ENCODE peak calls at places on chromosome 12, in nine cellular contexts. T is ELF-1; U is heart right ventricle; S is left cardiac atrium; F is NT2/D1; Y is Calu3; D is mucosa of descending colon; P is activated naive CD8-positive, alpha-beta T cell treated with anti-CD3 and anti-CD28 coated beads, Interleukin-2, amount 50 U/mL, for 24 hours; X is NB4. O is an unnamed sample.

GRCh38 chr12:108814462-108815211 is 42.7 kb downstream of the SSH1 start:
- DNase-seq in T (no peak), U (no peak), S (no peak), F (no peak), Y (no peak), D (no peak), P (no peak), X (no peak), O (no peak)

GRCh38 chr12:126719886-126720666 is 1546.9 kb upstream of the TMEM132C start:
- DNase-seq in T (no peak), U (no peak), S (no peak), F (no peak), Y (no peak), D (no peak), P (no peak), X (no peak), O (no peak)

GRCh38 chr12:90833228-90833627 is 121.7 kb downstream of the CCER1 start:
- DNase-seq in T (no peak), U (no peak), S (no peak), F (no peak), Y (no peak), D (no peak), P (no peak), X (no peak), O (no peak)

GRCh38 chr12:104671407-104672095 is 214.8 kb downstream of the CHST11 start:
- DNase-seq in T (no peak), U (peak; percentile 84), S (peak; percentile 89), F (no peak), Y (peak; percentile 99), D (peak; percentile 63), P (peak; percentile 84), X (peak; percentile 99), O (peak; percentile 74)

GRCh38 chr12:29414368-29414767 is 33.4 kb upstream of the ERGIC2 start:
- DNase-seq in T (no peak), U (no peak), S (no peak), F (no peak), Y (no peak), D (no peak), P (no peak), X (no peak), O (no peak)

GRCh38 chr12:47990351-47991105 is 13.7 kb downstream of the COL2A1 start:
- DNase-seq in T (no peak), U (no peak), S (no peak), F (no peak), Y (no peak), D (no peak), P (peak; percentile 54), X (peak; percentile 67), O (peak; percentile 16)

GRCh38 chr12:49702009-49702408 is 5.2 kb downstream of the FMNL3 start:
- DNase-seq in T (no peak), U (no peak), S (no peak), F (no peak), Y (no peak), D (no peak), P (no peak), X (no peak), O (no peak)

GRCh38 chr12:58029260-58029659 is 87.9 kb downstream of the ATP23 start:
- DNase-seq in T (no peak), U (no peak), S (no peak), F (no peak), Y (no peak), D (no peak), P (no peak), X (no peak), O (no peak)

GRCh38 chr12:96465896-96466295 is 23.5 kb upstream of the CFAP54 start:
- DNase-seq in T (no peak), U (no peak), S (no peak), F (no peak), Y (no peak), D (no peak), P (no peak), X (no peak), O (no peak)

GRCh38 chr12:109736552-109737108 is 23.0 kb downstream of the FAM222A start:
- DNase-seq in T (peak; percentile 91), U (no peak), S (peak; percentile 56), F (peak; percentile 82), Y (peak; percentile 38), D (peak; percentile 41), P (peak; percentile 20), X (peak; percentile 68), O (peak; percentile 53)

GRCh38 chr12:79409562-79409961 is 281.2 kb downstream of the PAWR start:
- DNase-seq in T (no peak), U (no peak), S (no peak), F (no peak), Y (no peak), D (no peak), P (no peak), X (no peak), O (peak; percentile 87)

GRCh38 chr12:51721281-51721940 is 127.1 kb downstream of the FIGNL2 start:
- DNase-seq in T (peak; percentile 75), U (peak; percentile 7), S (peak; percentile 56), F (no peak), Y (no peak), D (no peak), P (peak; percentile 49), X (peak; percentile 6), O (peak; percentile 27)

GRCh38 chr12:121990692-121991603 is 30.7 kb upstream of the BCL7A start:
- DNase-seq in T (peak; percentile 24), U (no peak), S (no peak), F (no peak), Y (no peak), D (no peak), P (no peak), X (no peak), O (no peak)

GRCh38 chr12:1498199-1498740 is 96.1 kb downstream of the FBXL14 start:
- DNase-seq in T (no peak), U (no peak), S (no peak), F (no peak), Y (no peak), D (no peak), P (no peak), X (no peak), O (no peak)

GRCh38 chr12:89732511-89732910 is 23.9 kb upstream of the ATP2B1 start:
- DNase-seq in T (no peak), U (no peak), S (no peak), F (no peak), Y (no peak), D (no peak), P (no peak), X (peak; percentile 45), O (no peak)

GRCh38 chr12:6360080-6360571 is 15.2 kb downstream of the SCNN1A start:
- DNase-seq in T (no peak), U (no peak), S (no peak), F (no peak), Y (no peak), D (peak; percentile 68), P (no peak), X (no peak), O (no peak)